ENCODE peak calls at places on chromosome 21, in seven cellular contexts. L is testis, S is heart left ventricle, J is endothelial cell, D is body of pancreas, K is foreskin fibroblast, V is heart right ventricle. B is an unnamed sample.
A peak's percentile ranks its signal among the peaks of the same experiment; 100 is the strongest.

GRCh38 chr21:32061755-32062154 is 188.9 kb downstream of the HUNK start:
- DNase-seq in L (no peak), S (no peak), J (no peak), D (no peak), K (no peak), V (no peak), B (no peak)

GRCh38 chr21:37447288-37447936 is 80.8 kb downstream of the DYRK1A start:
- DNase-seq in L (no peak), S (no peak), J (no peak), D (no peak), K (no peak), V (no peak), B (no peak)

GRCh38 chr21:38915546-38915945 is 109.8 kb downstream of the ETS2 start:
- DNase-seq in L (no peak), S (no peak), J (no peak), D (no peak), K (no peak), V (no peak), B (no peak)

GRCh38 chr21:32457962-32458361 is 45.5 kb downstream of the EVA1C start:
- DNase-seq in L (no peak), S (no peak), J (no peak), D (no peak), K (no peak), V (no peak), B (no peak)

GRCh38 chr21:32844076-32844475 is 72.5 kb upstream of the PAXBP1 start:
- DNase-seq in L (no peak), S (no peak), J (no peak), D (no peak), K (no peak), V (no peak), B (no peak)

GRCh38 chr21:40841524-40842196 is 5.3 kb downstream of the DSCAM start:
- DNase-seq in L (peak; percentile 84), S (peak; percentile 65), J (peak; percentile 63), D (peak; percentile 61), K (no peak), V (peak; percentile 42), B (no peak)

GRCh38 chr21:31616216-31616615 is 43.3 kb upstream of the SOD1 start:
- DNase-seq in L (no peak), S (no peak), J (no peak), D (no peak), K (no peak), V (no peak), B (no peak)

GRCh38 chr21:41630249-41630648 is 122.3 kb upstream of the TMPRSS2 start:
- DNase-seq in L (no peak), S (no peak), J (no peak), D (no peak), K (peak; percentile 67), V (no peak), B (no peak)

GRCh38 chr21:20971296-20971921 is 26.8 kb upstream of the NCAM2 start:
- DNase-seq in L (peak; percentile 78), S (peak; percentile 48), J (peak; percentile 51), D (peak; percentile 16), K (peak; percentile 1), V (peak; percentile 21), B (peak; percentile 24)

GRCh38 chr21:37430184-37430821 is 63.7 kb downstream of the DYRK1A start:
- DNase-seq in L (no peak), S (no peak), J (no peak), D (no peak), K (no peak), V (no peak), B (no peak)

GRCh38 chr21:41958886-41959563 is 5.2 kb upstream of the C2CD2 start:
- DNase-seq in L (peak; percentile 9), S (no peak), J (no peak), D (no peak), K (no peak), V (no peak), B (no peak)

GRCh38 chr21:25888711-25889110 is 153.9 kb downstream of the GABPA start:
- DNase-seq in L (no peak), S (no peak), J (no peak), D (no peak), K (no peak), V (no peak), B (no peak)

GRCh38 chr21:25887646-25888321 is 153.0 kb downstream of the GABPA start:
- DNase-seq in L (no peak), S (no peak), J (no peak), D (no peak), K (no peak), V (no peak), B (no peak)

GRCh38 chr21:25889996-25890395 is 155.2 kb downstream of the GABPA start:
- DNase-seq in L (no peak), S (no peak), J (no peak), D (no peak), K (no peak), V (no peak), B (no peak)

GRCh38 chr21:25895565-25896205 is 160.9 kb downstream of the GABPA start:
- DNase-seq in L (no peak), S (no peak), J (no peak), D (no peak), K (peak; percentile 11), V (no peak), B (no peak)

GRCh38 chr21:25891596-25891995 is 156.8 kb downstream of the GABPA start:
- DNase-seq in L (no peak), S (no peak), J (no peak), D (no peak), K (no peak), V (no peak), B (no peak)
- TF ChIP-seq CTCF in L (no peak), S (no peak), J (no peak), D (no peak), K (no peak), V (no peak), B (no peak)

DNA sequence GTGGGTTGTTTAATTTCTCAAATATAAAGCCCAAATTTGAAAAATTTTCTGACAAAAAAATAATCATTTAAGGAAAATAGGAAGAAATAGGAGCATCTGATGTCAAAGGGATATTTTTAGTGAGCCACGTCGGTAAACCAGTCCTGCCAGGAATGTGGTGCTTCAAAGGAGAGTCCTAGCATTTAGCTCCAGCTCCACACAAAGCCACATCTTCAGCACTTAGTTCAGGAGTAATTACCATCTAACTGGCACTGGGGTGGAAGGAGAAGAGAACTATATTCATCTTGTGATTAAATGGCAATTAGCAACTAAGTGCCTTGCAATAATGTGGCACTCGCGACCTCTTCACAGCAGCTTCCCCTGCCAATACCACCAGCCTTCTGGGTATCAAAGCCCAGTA is 409.2 kb downstream of the SETD4 start:
- DNase-seq in L (no peak), S (no peak), J (no peak), D (no peak), K (no peak), V (no peak), B (no peak)
- TF ChIP-seq CTCF in L (no peak), S (no peak), J (no peak), D (no peak), K (no peak), V (no peak), B (no peak)

GRCh38 chr21:28513450-28513849 is 479.2 kb downstream of the LTN1 start:
- DNase-seq in L (no peak), S (no peak), J (no peak), D (no peak), K (no peak), V (no peak), B (no peak)

GRCh38 chr21:28516996-28517592 is 475.6 kb downstream of the LTN1 start:
- DNase-seq in L (peak; percentile 79), S (peak; percentile 81), J (peak; percentile 76), D (peak; percentile 80), K (no peak), V (peak; percentile 65), B (no peak)

GRCh38 chr21:28518620-28519019 is 474.1 kb downstream of the LTN1 start:
- DNase-seq in L (no peak), S (no peak), J (no peak), D (no peak), K (no peak), V (no peak), B (no peak)

GRCh38 chr21:28516011-28516410 is 476.7 kb downstream of the LTN1 start:
- DNase-seq in L (no peak), S (no peak), J (no peak), D (no peak), K (no peak), V (no peak), B (no peak)
- TF ChIP-seq CTCF in L (no peak), S (no peak), J (no peak), D (no peak), K (no peak), V (no peak), B (no peak)

GRCh38 chr21:43825936-43826622 is 36.7 kb downstream of the RRP1 start:
- DNase-seq in L (no peak), S (no peak), J (no peak), D (no peak), K (no peak), V (no peak), B (no peak)
- TF ChIP-seq CTCF in L (no peak), S (no peak), J (no peak), D (peak; percentile 22), K (no peak), V (peak; percentile 11), B (no peak)

GRCh38 chr21:34074283-34075098 is 1.1 kb downstream of the MRPS6 start:
- DNase-seq in L (no peak), S (no peak), J (peak; percentile 21), D (no peak), K (no peak), V (no peak), B (no peak)
- TF ChIP-seq CTCF in L (no peak), S (no peak), J (no peak), D (peak; percentile 18), K (no peak), V (no peak), B (no peak)

GRCh38 chr21:45454924-45455315 is 50.0 kb downstream of the COL18A1 start:
- DNase-seq in L (no peak), S (peak; percentile 55), J (no peak), D (no peak), K (no peak), V (peak; percentile 37), B (no peak)

GRCh38 chr21:45453308-45453950 is 48.5 kb downstream of the COL18A1 start:
- DNase-seq in L (no peak), S (no peak), J (no peak), D (no peak), K (no peak), V (no peak), B (no peak)

GRCh38 chr21:45452696-45453307 is 47.8 kb downstream of the COL18A1 start:
- DNase-seq in L (no peak), S (no peak), J (no peak), D (no peak), K (no peak), V (no peak), B (no peak)

GRCh38 chr21:45455321-45456013 is 50.5 kb downstream of the COL18A1 start:
- DNase-seq in L (no peak), S (peak; percentile 72), J (no peak), D (peak; percentile 63), K (no peak), V (peak; percentile 61), B (no peak)

GRCh38 chr21:45454081-45454923 is 49.3 kb downstream of the COL18A1 start:
- DNase-seq in L (no peak), S (peak; percentile 52), J (no peak), D (no peak), K (no peak), V (peak; percentile 29), B (no peak)
- TF ChIP-seq CTCF in L (no peak), S (no peak), J (no peak), D (no peak), K (no peak), V (no peak), B (no peak)